ENCODE peak calls at places on chromosomes 7 and 10, in ten cellular contexts. One of them, this sample, is unnamed.
A peak's percentile ranks its signal among the peaks of the same experiment; 100 is the strongest.

GRCh38 chr7:133355325-133355708 is 102.4 kb downstream of the EXOC4 start:
- DNase-seq in fibroblast of lung: peak; percentile 91
- DNase-seq in SJSA1: no peak
- DNase-seq in PC-3: no peak
- DNase-seq in endodermal cell: no peak
- DNase-seq in lower lobe of right lung: no peak
- DNase-seq in heart right ventricle: no peak
- DNase-seq in cardiac muscle cell: no peak
- DNase-seq in Panc1: no peak
- DNase-seq in RWPE1: no peak
- DNase-seq in this sample: no peak

GRCh38 chr10:129483427-129484010 is 16.5 kb downstream of the MGMT start:
- DNase-seq in Panc1: no peak
- DNase-seq in PC-3: no peak
- DNase-seq in cardiac muscle cell: no peak
- DNase-seq in endodermal cell: no peak
- DNase-seq in heart right ventricle: no peak
- DNase-seq in lower lobe of right lung: no peak
- DNase-seq in fibroblast of lung: no peak
- DNase-seq in RWPE1: no peak
- DNase-seq in SJSA1: no peak
- DNase-seq in this sample: no peak

GRCh38 chr10:10794056-10794455 is 223.6 kb upstream of the CELF2 start:
- DNase-seq in PC-3: peak; percentile 53
- DNase-seq in endodermal cell: no peak
- DNase-seq in fibroblast of lung: peak; percentile 81
- DNase-seq in cardiac muscle cell: no peak
- DNase-seq in heart right ventricle: no peak
- DNase-seq in Panc1: no peak
- DNase-seq in RWPE1: peak; percentile 56
- DNase-seq in SJSA1: no peak
- DNase-seq in lower lobe of right lung: no peak
- DNase-seq in this sample: no peak

GRCh38 chr10:84339025-84339424 is 10.6 kb downstream of the CCSER2 start:
- DNase-seq in heart right ventricle: no peak
- DNase-seq in lower lobe of right lung: no peak
- DNase-seq in cardiac muscle cell: no peak
- DNase-seq in SJSA1: no peak
- DNase-seq in Panc1: no peak
- DNase-seq in endodermal cell: no peak
- DNase-seq in fibroblast of lung: no peak
- DNase-seq in PC-3: no peak
- DNase-seq in RWPE1: no peak
- DNase-seq in this sample: no peak

GRCh38 chr10:99524050-99524666 is 8.6 kb upstream of the NKX2-3 start:
- DNase-seq in endodermal cell: peak; percentile 74
- DNase-seq in PC-3: no peak
- DNase-seq in lower lobe of right lung: no peak
- DNase-seq in Panc1: no peak
- DNase-seq in RWPE1: no peak
- DNase-seq in cardiac muscle cell: no peak
- DNase-seq in SJSA1: no peak
- DNase-seq in fibroblast of lung: no peak
- DNase-seq in heart right ventricle: no peak
- DNase-seq in this sample: no peak

GRCh38 chr10:6607187-6607586 is 27.1 kb upstream of the PRKCQ start:
- DNase-seq in endodermal cell: no peak
- DNase-seq in SJSA1: no peak
- DNase-seq in cardiac muscle cell: no peak
- DNase-seq in lower lobe of right lung: no peak
- DNase-seq in RWPE1: no peak
- DNase-seq in Panc1: no peak
- DNase-seq in fibroblast of lung: no peak
- DNase-seq in PC-3: no peak
- DNase-seq in heart right ventricle: no peak
- DNase-seq in this sample: no peak

GRCh38 chr7:91126762-91127161 is 137.5 kb upstream of the FZD1 start:
- DNase-seq in cardiac muscle cell: no peak
- DNase-seq in lower lobe of right lung: no peak
- DNase-seq in RWPE1: no peak
- DNase-seq in PC-3: no peak
- DNase-seq in SJSA1: no peak
- DNase-seq in endodermal cell: peak; percentile 79
- DNase-seq in heart right ventricle: no peak
- DNase-seq in fibroblast of lung: no peak
- DNase-seq in Panc1: no peak
- DNase-seq in this sample: no peak

GRCh38 chr7:70044064-70044463 is 445.8 kb downstream of the AUTS2 start:
- DNase-seq in lower lobe of right lung: no peak
- DNase-seq in endodermal cell: peak; percentile 78
- DNase-seq in heart right ventricle: no peak
- DNase-seq in cardiac muscle cell: peak; percentile 43
- DNase-seq in fibroblast of lung: no peak
- DNase-seq in Panc1: no peak
- DNase-seq in RWPE1: no peak
- DNase-seq in SJSA1: no peak
- DNase-seq in PC-3: no peak
- DNase-seq in this sample: no peak

GRCh38 chr7:24907311-24907886 is 72.6 kb downstream of the OSBPL3 start:
- DNase-seq in RWPE1: peak; percentile 87
- DNase-seq in PC-3: peak; percentile 81
- DNase-seq in Panc1: peak; percentile 63
- DNase-seq in endodermal cell: no peak
- DNase-seq in lower lobe of right lung: no peak
- DNase-seq in cardiac muscle cell: no peak
- DNase-seq in SJSA1: no peak
- DNase-seq in fibroblast of lung: peak; percentile 86
- DNase-seq in heart right ventricle: no peak
- DNase-seq in this sample: no peak

GRCh38 chr10:97127960-97128850 is 57.6 kb downstream of the SLIT1 start:
- DNase-seq in Panc1: no peak
- DNase-seq in heart right ventricle: no peak
- DNase-seq in RWPE1: no peak
- DNase-seq in SJSA1: no peak
- DNase-seq in PC-3: no peak
- DNase-seq in fibroblast of lung: no peak
- DNase-seq in endodermal cell: no peak
- DNase-seq in cardiac muscle cell: no peak
- DNase-seq in lower lobe of right lung: no peak
- DNase-seq in this sample: no peak

GRCh38 chr7:24972991-24973390 is 7.0 kb downstream of the OSBPL3 start:
- DNase-seq in PC-3: peak; percentile 44
- DNase-seq in heart right ventricle: no peak
- DNase-seq in endodermal cell: no peak
- DNase-seq in lower lobe of right lung: no peak
- DNase-seq in fibroblast of lung: peak; percentile 80
- DNase-seq in RWPE1: no peak
- DNase-seq in cardiac muscle cell: no peak
- DNase-seq in Panc1: no peak
- DNase-seq in SJSA1: no peak
- DNase-seq in this sample: no peak

GRCh38 chr7:145169908-145170307 is 334.1 kb upstream of the TPK1 start:
- DNase-seq in SJSA1: no peak
- DNase-seq in RWPE1: no peak
- DNase-seq in cardiac muscle cell: peak; percentile 26
- DNase-seq in lower lobe of right lung: no peak
- DNase-seq in Panc1: no peak
- DNase-seq in fibroblast of lung: no peak
- DNase-seq in heart right ventricle: no peak
- DNase-seq in endodermal cell: no peak
- DNase-seq in PC-3: peak; percentile 46
- DNase-seq in this sample: no peak

GRCh38 chr10:21517134-21517982 is 8.1 kb downstream of the SKIDA1 start:
- DNase-seq in lower lobe of right lung: peak; percentile 71
- DNase-seq in fibroblast of lung: peak; percentile 70
- DNase-seq in Panc1: no peak
- DNase-seq in RWPE1: peak; percentile 41
- DNase-seq in heart right ventricle: peak; percentile 75
- DNase-seq in endodermal cell: peak; percentile 90
- DNase-seq in SJSA1: peak; percentile 71
- DNase-seq in PC-3: peak; percentile 66
- DNase-seq in cardiac muscle cell: peak; percentile 77
- DNase-seq in this sample: no peak

GRCh38 chr10:101629781-101630419 is 41.8 kb downstream of the DPCD start:
- DNase-seq in SJSA1: no peak
- DNase-seq in RWPE1: no peak
- DNase-seq in cardiac muscle cell: no peak
- DNase-seq in PC-3: no peak
- DNase-seq in endodermal cell: peak; percentile 20
- DNase-seq in lower lobe of right lung: no peak
- DNase-seq in fibroblast of lung: no peak
- DNase-seq in Panc1: no peak
- DNase-seq in heart right ventricle: peak; percentile 40
- DNase-seq in this sample: no peak

GRCh38 chr7:118305686-118306085 is 81.2 kb downstream of the ANKRD7 start:
- DNase-seq in SJSA1: no peak
- DNase-seq in PC-3: no peak
- DNase-seq in heart right ventricle: no peak
- DNase-seq in RWPE1: no peak
- DNase-seq in lower lobe of right lung: no peak
- DNase-seq in Panc1: no peak
- DNase-seq in cardiac muscle cell: no peak
- DNase-seq in endodermal cell: no peak
- DNase-seq in fibroblast of lung: peak; percentile 29
- DNase-seq in this sample: no peak

GRCh38 chr10:74078037-74078436 is 72.6 kb downstream of the AP3M1 start:
- DNase-seq in heart right ventricle: no peak
- DNase-seq in lower lobe of right lung: no peak
- DNase-seq in cardiac muscle cell: no peak
- DNase-seq in fibroblast of lung: peak; percentile 95
- DNase-seq in Panc1: no peak
- DNase-seq in SJSA1: peak; percentile 72
- DNase-seq in RWPE1: no peak
- DNase-seq in endodermal cell: no peak
- DNase-seq in PC-3: peak; percentile 85
- DNase-seq in this sample: no peak

GRCh38 chr7:105674200-105675030 is 93.1 kb upstream of the EFCAB10 start:
- DNase-seq in cardiac muscle cell: no peak
- DNase-seq in fibroblast of lung: no peak
- DNase-seq in Panc1: no peak
- DNase-seq in PC-3: no peak
- DNase-seq in SJSA1: no peak
- DNase-seq in RWPE1: no peak
- DNase-seq in heart right ventricle: no peak
- DNase-seq in endodermal cell: peak; percentile 49
- DNase-seq in lower lobe of right lung: no peak
- DNase-seq in this sample: no peak

GRCh38 chr10:123494409-123494808 is 171.7 kb upstream of the GPR26 start:
- DNase-seq in PC-3: no peak
- DNase-seq in endodermal cell: no peak
- DNase-seq in SJSA1: no peak
- DNase-seq in fibroblast of lung: no peak
- DNase-seq in RWPE1: no peak
- DNase-seq in lower lobe of right lung: no peak
- DNase-seq in Panc1: no peak
- DNase-seq in heart right ventricle: no peak
- DNase-seq in cardiac muscle cell: no peak
- DNase-seq in this sample: no peak
- H3K27ac ChIP-seq in PC-3: no peak overlapping the region
- H3K27ac ChIP-seq in endodermal cell: no peak overlapping the region
- H3K27ac ChIP-seq in SJSA1: no peak overlapping the region
- H3K27ac ChIP-seq in fibroblast of lung: no peak overlapping the region
- H3K27ac ChIP-seq in RWPE1: no peak overlapping the region
- H3K27ac ChIP-seq in lower lobe of right lung: no peak overlapping the region
- H3K27ac ChIP-seq in Panc1: no peak overlapping the region
- H3K27ac ChIP-seq in heart right ventricle: no peak overlapping the region
- H3K27ac ChIP-seq in cardiac muscle cell: no peak overlapping the region
- H3K27ac ChIP-seq in this sample: no peak overlapping the region

GRCh38 chr7:3589756-3590155 is 288.7 kb downstream of the SDK1 start:
- DNase-seq in cardiac muscle cell: no peak
- DNase-seq in RWPE1: peak; percentile 83
- DNase-seq in Panc1: no peak
- DNase-seq in SJSA1: no peak
- DNase-seq in PC-3: no peak
- DNase-seq in heart right ventricle: no peak
- DNase-seq in fibroblast of lung: no peak
- DNase-seq in lower lobe of right lung: no peak
- DNase-seq in endodermal cell: no peak
- DNase-seq in this sample: peak; percentile 13

GRCh38 chr7:3592438-3593134 is 291.5 kb downstream of the SDK1 start:
- DNase-seq in heart right ventricle: no peak
- DNase-seq in RWPE1: no peak
- DNase-seq in fibroblast of lung: no peak
- DNase-seq in SJSA1: no peak
- DNase-seq in Panc1: peak; percentile 41
- DNase-seq in cardiac muscle cell: no peak
- DNase-seq in endodermal cell: no peak
- DNase-seq in lower lobe of right lung: no peak
- DNase-seq in PC-3: peak; percentile 17
- DNase-seq in this sample: no peak

GRCh38 chr7:3588341-3588740 is 287.3 kb downstream of the SDK1 start:
- DNase-seq in RWPE1: peak; percentile 39
- DNase-seq in Panc1: no peak
- DNase-seq in PC-3: no peak
- DNase-seq in lower lobe of right lung: no peak
- DNase-seq in heart right ventricle: no peak
- DNase-seq in cardiac muscle cell: peak; percentile 70
- DNase-seq in fibroblast of lung: no peak
- DNase-seq in endodermal cell: no peak
- DNase-seq in SJSA1: no peak
- DNase-seq in this sample: no peak

GRCh38 chr7:3591150-3591549 is 290.1 kb downstream of the SDK1 start:
- DNase-seq in PC-3: no peak
- DNase-seq in RWPE1: no peak
- DNase-seq in endodermal cell: no peak
- DNase-seq in SJSA1: no peak
- DNase-seq in lower lobe of right lung: no peak
- DNase-seq in Panc1: no peak
- DNase-seq in cardiac muscle cell: no peak
- DNase-seq in fibroblast of lung: no peak
- DNase-seq in heart right ventricle: no peak
- DNase-seq in this sample: no peak

GRCh38 chr7:3591944-3592343 is 290.9 kb downstream of the SDK1 start:
- DNase-seq in lower lobe of right lung: no peak
- DNase-seq in PC-3: no peak
- DNase-seq in Panc1: no peak
- DNase-seq in cardiac muscle cell: no peak
- DNase-seq in RWPE1: no peak
- DNase-seq in endodermal cell: no peak
- DNase-seq in fibroblast of lung: no peak
- DNase-seq in SJSA1: no peak
- DNase-seq in heart right ventricle: no peak
- DNase-seq in this sample: no peak
- H3K27ac ChIP-seq in lower lobe of right lung: no peak overlapping the region
- H3K27ac ChIP-seq in PC-3: no peak overlapping the region
- H3K27ac ChIP-seq in Panc1: peak overlapping the region; percentile 98
- H3K27ac ChIP-seq in cardiac muscle cell: no peak overlapping the region
- H3K27ac ChIP-seq in RWPE1: no peak overlapping the region
- H3K27ac ChIP-seq in endodermal cell: no peak overlapping the region
- H3K27ac ChIP-seq in fibroblast of lung: no peak overlapping the region
- H3K27ac ChIP-seq in SJSA1: no peak overlapping the region
- H3K27ac ChIP-seq in heart right ventricle: no peak overlapping the region
- H3K27ac ChIP-seq in this sample: no peak overlapping the region

GRCh38 chr7:96308950-96309263 is 13.0 kb downstream of the SLC25A13 start:
- DNase-seq in RWPE1: no peak
- DNase-seq in Panc1: no peak
- DNase-seq in lower lobe of right lung: no peak
- DNase-seq in fibroblast of lung: no peak
- DNase-seq in heart right ventricle: no peak
- DNase-seq in PC-3: no peak
- DNase-seq in endodermal cell: no peak
- DNase-seq in cardiac muscle cell: no peak
- DNase-seq in SJSA1: no peak
- DNase-seq in this sample: no peak
- H3K27ac ChIP-seq in RWPE1: no peak overlapping the region
- H3K27ac ChIP-seq in Panc1: no peak overlapping the region
- H3K27ac ChIP-seq in lower lobe of right lung: no peak overlapping the region
- H3K27ac ChIP-seq in fibroblast of lung: no peak overlapping the region
- H3K27ac ChIP-seq in heart right ventricle: peak overlapping the region; percentile 8
- H3K27ac ChIP-seq in PC-3: no peak overlapping the region
- H3K27ac ChIP-seq in endodermal cell: no peak overlapping the region
- H3K27ac ChIP-seq in cardiac muscle cell: no peak overlapping the region
- H3K27ac ChIP-seq in SJSA1: no peak overlapping the region
- H3K27ac ChIP-seq in this sample: no peak overlapping the region

GRCh38 chr10:104316321-104317099 is 21.8 kb downstream of the ITPRIP start:
- DNase-seq in PC-3: no peak
- DNase-seq in SJSA1: no peak
- DNase-seq in Panc1: no peak
- DNase-seq in fibroblast of lung: no peak
- DNase-seq in heart right ventricle: no peak
- DNase-seq in RWPE1: no peak
- DNase-seq in cardiac muscle cell: no peak
- DNase-seq in lower lobe of right lung: no peak
- DNase-seq in endodermal cell: no peak
- DNase-seq in this sample: no peak
- H3K27ac ChIP-seq in PC-3: no peak overlapping the region
- H3K27ac ChIP-seq in SJSA1: no peak overlapping the region
- H3K27ac ChIP-seq in Panc1: peak overlapping the region; percentile 40
- H3K27ac ChIP-seq in fibroblast of lung: peak overlapping the region; percentile 37
- H3K27ac ChIP-seq in heart right ventricle: peak overlapping the region; percentile 24
- H3K27ac ChIP-seq in RWPE1: peak overlapping the region; percentile 25
- H3K27ac ChIP-seq in cardiac muscle cell: no peak overlapping the region
- H3K27ac ChIP-seq in lower lobe of right lung: no peak overlapping the region
- H3K27ac ChIP-seq in endodermal cell: no peak overlapping the region
- H3K27ac ChIP-seq in this sample: no peak overlapping the region